ENCODE peak calls at places on chromosome 5, in seven cellular contexts. One of them, this sample, is unnamed.

GRCh38 chr5:14223372-14223771 is 80.2 kb downstream of the TRIO start:
- DNase-seq in mesenchymal stem cell: no peak
- DNase-seq in IMR-90: no peak
- DNase-seq in H9: no peak
- DNase-seq in trophoblast cell: no peak
- DNase-seq in H1: no peak
- DNase-seq in mesendoderm: no peak
- DNase-seq in this sample: no peak

GRCh38 chr5:132873119-132873929 is at the start of gene LEAP2:
- DNase-seq in trophoblast cell: no peak
- DNase-seq in IMR-90: peak; percentile 39
- DNase-seq in H9: no peak
- DNase-seq in H1: no peak
- DNase-seq in mesenchymal stem cell: no peak
- DNase-seq in mesendoderm: no peak
- DNase-seq in this sample: no peak

GRCh38 chr5:175889910-175890684 is 18.7 kb downstream of the CPLX2 start:
- DNase-seq in H9: no peak
- DNase-seq in mesenchymal stem cell: no peak
- DNase-seq in trophoblast cell: no peak
- DNase-seq in mesendoderm: peak; percentile 54
- DNase-seq in IMR-90: peak; percentile 17
- DNase-seq in H1: no peak
- DNase-seq in this sample: no peak

GRCh38 chr5:172486912-172487311 is 32.6 kb upstream of the SH3PXD2B start:
- DNase-seq in H9: no peak
- DNase-seq in trophoblast cell: no peak
- DNase-seq in mesenchymal stem cell: no peak
- DNase-seq in IMR-90: no peak
- DNase-seq in H1: no peak
- DNase-seq in mesendoderm: no peak
- DNase-seq in this sample: no peak

GRCh38 chr5:120767171-120767820 is 303.2 kb downstream of the PRR16 start:
- DNase-seq in trophoblast cell: no peak
- DNase-seq in mesendoderm: no peak
- DNase-seq in IMR-90: peak; percentile 70
- DNase-seq in H9: no peak
- DNase-seq in mesenchymal stem cell: peak; percentile 59
- DNase-seq in H1: no peak
- DNase-seq in this sample: no peak

GRCh38 chr5:145014109-145014508 is 821.0 kb downstream of the PRELID2 start:
- DNase-seq in mesendoderm: no peak
- DNase-seq in mesenchymal stem cell: no peak
- DNase-seq in H9: no peak
- DNase-seq in IMR-90: no peak
- DNase-seq in trophoblast cell: no peak
- DNase-seq in H1: no peak
- DNase-seq in this sample: no peak

GRCh38 chr5:96780626-96781025 is 27.1 kb downstream of the ERAP1 start:
- DNase-seq in mesenchymal stem cell: peak; percentile 18
- DNase-seq in H1: no peak
- DNase-seq in trophoblast cell: peak; percentile 62
- DNase-seq in IMR-90: peak; percentile 22
- DNase-seq in H9: no peak
- DNase-seq in mesendoderm: no peak
- DNase-seq in this sample: no peak

GRCh38 chr5:108233617-108234016 is 148.3 kb downstream of the FBXL17 start:
- DNase-seq in trophoblast cell: no peak
- DNase-seq in mesendoderm: peak; percentile 6
- DNase-seq in mesenchymal stem cell: peak; percentile 6
- DNase-seq in H9: no peak
- DNase-seq in H1: no peak
- DNase-seq in IMR-90: no peak
- DNase-seq in this sample: no peak

GRCh38 chr5:132497488-132497997 is 7.0 kb upstream of the IRF1 start:
- DNase-seq in IMR-90: peak; percentile 95
- DNase-seq in mesendoderm: peak; percentile 90
- DNase-seq in H1: no peak
- DNase-seq in H9: peak; percentile 66
- DNase-seq in mesenchymal stem cell: peak; percentile 97
- DNase-seq in trophoblast cell: peak; percentile 88
- DNase-seq in this sample: no peak

GRCh38 chr5:169980418-169981053 is at the start of gene INSYN2B:
- DNase-seq in mesendoderm: peak; percentile 97
- DNase-seq in IMR-90: peak; percentile 87
- DNase-seq in H1: peak; percentile 77
- DNase-seq in H9: peak; percentile 92
- DNase-seq in trophoblast cell: peak; percentile 76
- DNase-seq in mesenchymal stem cell: peak; percentile 94
- DNase-seq in this sample: peak; percentile 87

GRCh38 chr5:140011297-140011802 is 31.7 kb downstream of the NRG2 start:
- DNase-seq in H1: no peak
- DNase-seq in mesenchymal stem cell: peak; percentile 26
- DNase-seq in mesendoderm: no peak
- DNase-seq in IMR-90: peak; percentile 1
- DNase-seq in trophoblast cell: no peak
- DNase-seq in H9: no peak
- DNase-seq in this sample: no peak

GRCh38 chr5:109917154-109917546 is 227.4 kb downstream of the MAN2A1 start:
- DNase-seq in IMR-90: no peak
- DNase-seq in mesendoderm: peak; percentile 81
- DNase-seq in H9: no peak
- DNase-seq in trophoblast cell: no peak
- DNase-seq in H1: no peak
- DNase-seq in mesenchymal stem cell: no peak
- DNase-seq in this sample: no peak

GRCh38 chr5:150036513-150036912 is 36.0 kb downstream of the HMGXB3 start:
- DNase-seq in H1: no peak
- DNase-seq in mesendoderm: no peak
- DNase-seq in H9: no peak
- DNase-seq in trophoblast cell: peak; percentile 92
- DNase-seq in IMR-90: peak; percentile 99
- DNase-seq in mesenchymal stem cell: peak; percentile 98
- DNase-seq in this sample: no peak

GRCh38 chr5:177491429-177491945 is 5.9 kb downstream of the PDLIM7 start:
- DNase-seq in H1: no peak
- DNase-seq in trophoblast cell: peak; percentile 73
- DNase-seq in mesenchymal stem cell: peak; percentile 68
- DNase-seq in H9: peak; percentile 92
- DNase-seq in IMR-90: no peak
- DNase-seq in mesendoderm: peak; percentile 91
- DNase-seq in this sample: peak; percentile 79

GRCh38 chr5:61919920-61920319 is 386.1 kb upstream of the KIF2A start:
- DNase-seq in H1: no peak
- DNase-seq in H9: no peak
- DNase-seq in trophoblast cell: no peak
- DNase-seq in IMR-90: no peak
- DNase-seq in mesendoderm: no peak
- DNase-seq in mesenchymal stem cell: peak; percentile 21
- DNase-seq in this sample: no peak

GRCh38 chr5:56516936-56517521 is 283.9 kb upstream of the ANKRD55 start:
- DNase-seq in trophoblast cell: no peak
- DNase-seq in mesenchymal stem cell: peak; percentile 59
- DNase-seq in mesendoderm: no peak
- DNase-seq in IMR-90: peak; percentile 29
- DNase-seq in H9: no peak
- DNase-seq in H1: no peak
- DNase-seq in this sample: no peak

GRCh38 chr5:90096415-90097081 is 313.0 kb downstream of the CETN3 start:
- DNase-seq in H9: no peak
- DNase-seq in trophoblast cell: peak; percentile 56
- DNase-seq in mesendoderm: peak; percentile 87
- DNase-seq in IMR-90: peak; percentile 52
- DNase-seq in H1: peak; percentile 2
- DNase-seq in mesenchymal stem cell: peak; percentile 79
- DNase-seq in this sample: peak; percentile 4

GRCh38 chr5:38341641-38342040 is 83.3 kb downstream of the EGFLAM start:
- DNase-seq in trophoblast cell: no peak
- DNase-seq in H1: no peak
- DNase-seq in H9: no peak
- DNase-seq in IMR-90: no peak
- DNase-seq in mesendoderm: no peak
- DNase-seq in mesenchymal stem cell: no peak
- DNase-seq in this sample: no peak

GRCh38 chr5:113271015-113271414 is 163.8 kb downstream of the TSSK1B start:
- DNase-seq in H9: no peak
- DNase-seq in mesendoderm: no peak
- DNase-seq in mesenchymal stem cell: peak; percentile 36
- DNase-seq in H1: no peak
- DNase-seq in IMR-90: peak; percentile 73
- DNase-seq in trophoblast cell: no peak
- DNase-seq in this sample: no peak

GRCh38 chr5:14108170-14108996 is 34.8 kb upstream of the TRIO start:
- DNase-seq in H9: peak; percentile 71
- DNase-seq in IMR-90: peak; percentile 91
- DNase-seq in mesendoderm: peak; percentile 88
- DNase-seq in trophoblast cell: peak; percentile 85
- DNase-seq in mesenchymal stem cell: peak; percentile 86
- DNase-seq in H1: peak; percentile 62
- DNase-seq in this sample: peak; percentile 43

GRCh38 chr5:142246263-142246662 is 78.6 kb downstream of the SPRY4 start:
- DNase-seq in IMR-90: peak; percentile 52
- DNase-seq in mesenchymal stem cell: no peak
- DNase-seq in mesendoderm: peak; percentile 59
- DNase-seq in H1: no peak
- DNase-seq in trophoblast cell: peak; percentile 43
- DNase-seq in H9: no peak
- DNase-seq in this sample: no peak

GRCh38 chr5:179211076-179211475 is 134.2 kb downstream of the ADAMTS2 start:
- DNase-seq in mesenchymal stem cell: no peak
- DNase-seq in H1: no peak
- DNase-seq in H9: no peak
- DNase-seq in IMR-90: peak; percentile 29
- DNase-seq in trophoblast cell: no peak
- DNase-seq in mesendoderm: no peak
- DNase-seq in this sample: no peak

GRCh38 chr5:107766439-107766838 is 95.7 kb upstream of the EFNA5 start:
- DNase-seq in IMR-90: no peak
- DNase-seq in mesenchymal stem cell: no peak
- DNase-seq in mesendoderm: no peak
- DNase-seq in H9: no peak
- DNase-seq in trophoblast cell: no peak
- DNase-seq in H1: no peak
- DNase-seq in this sample: no peak

GRCh38 chr5:137743031-137743640 is 7.2 kb upstream of the KLHL3 start:
- DNase-seq in H9: peak; percentile 71
- DNase-seq in IMR-90: peak; percentile 77
- DNase-seq in mesenchymal stem cell: peak; percentile 72
- DNase-seq in mesendoderm: peak; percentile 89
- DNase-seq in trophoblast cell: peak; percentile 88
- DNase-seq in H1: no peak
- DNase-seq in this sample: peak; percentile 64
- H4K8ac ChIP-seq in H9: no peak overlapping the region
- H4K8ac ChIP-seq in IMR-90: no peak overlapping the region
- H4K8ac ChIP-seq in mesenchymal stem cell: no peak overlapping the region
- H4K8ac ChIP-seq in mesendoderm: no peak overlapping the region
- H4K8ac ChIP-seq in trophoblast cell: no peak overlapping the region
- H4K8ac ChIP-seq in H1: no peak overlapping the region
- H4K8ac ChIP-seq in this sample: no peak overlapping the region

GRCh38 chr5:72063219-72063819 is 44.0 kb upstream of the MAP1B start:
- DNase-seq in mesendoderm: peak; percentile 67
- DNase-seq in H1: no peak
- DNase-seq in H9: peak; percentile 47
- DNase-seq in trophoblast cell: peak; percentile 26
- DNase-seq in mesenchymal stem cell: peak; percentile 43
- DNase-seq in IMR-90: peak; percentile 36
- DNase-seq in this sample: peak; percentile 65
- H4K8ac ChIP-seq in mesendoderm: no peak overlapping the region
- H4K8ac ChIP-seq in H1: no peak overlapping the region
- H4K8ac ChIP-seq in H9: no peak overlapping the region
- H4K8ac ChIP-seq in trophoblast cell: no peak overlapping the region
- H4K8ac ChIP-seq in mesenchymal stem cell: no peak overlapping the region
- H4K8ac ChIP-seq in IMR-90: no peak overlapping the region
- H4K8ac ChIP-seq in this sample: no peak overlapping the region

DNA sequence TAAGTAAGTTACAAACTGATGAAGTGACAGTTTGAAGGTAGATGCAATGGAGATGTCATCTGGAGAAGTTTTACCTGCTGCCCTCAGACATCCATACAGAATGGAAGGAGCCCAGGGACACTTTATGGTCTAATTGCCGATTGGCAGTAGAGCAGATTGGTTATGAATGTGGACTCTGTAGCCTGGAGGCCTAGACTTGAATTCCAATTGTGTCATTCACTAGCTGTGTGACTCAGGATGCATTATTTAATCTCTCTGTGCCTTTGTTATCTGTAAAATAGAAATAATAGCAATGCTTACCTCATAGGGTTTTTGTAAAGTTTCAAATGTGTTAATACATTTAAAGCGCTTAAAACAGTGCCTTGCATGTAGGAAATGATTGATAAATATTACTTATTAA is 5.2 kb upstream of the TCERG1 start:
- DNase-seq in trophoblast cell: peak; percentile 88
- DNase-seq in mesendoderm: no peak
- DNase-seq in mesenchymal stem cell: no peak
- DNase-seq in H1: no peak
- DNase-seq in IMR-90: peak; percentile 36
- DNase-seq in H9: no peak
- DNase-seq in this sample: no peak
- H4K8ac ChIP-seq in trophoblast cell: no peak overlapping the region
- H4K8ac ChIP-seq in mesendoderm: no peak overlapping the region
- H4K8ac ChIP-seq in mesenchymal stem cell: no peak overlapping the region
- H4K8ac ChIP-seq in H1: no peak overlapping the region
- H4K8ac ChIP-seq in IMR-90: no peak overlapping the region
- H4K8ac ChIP-seq in H9: no peak overlapping the region
- H4K8ac ChIP-seq in this sample: no peak overlapping the region

DNA sequence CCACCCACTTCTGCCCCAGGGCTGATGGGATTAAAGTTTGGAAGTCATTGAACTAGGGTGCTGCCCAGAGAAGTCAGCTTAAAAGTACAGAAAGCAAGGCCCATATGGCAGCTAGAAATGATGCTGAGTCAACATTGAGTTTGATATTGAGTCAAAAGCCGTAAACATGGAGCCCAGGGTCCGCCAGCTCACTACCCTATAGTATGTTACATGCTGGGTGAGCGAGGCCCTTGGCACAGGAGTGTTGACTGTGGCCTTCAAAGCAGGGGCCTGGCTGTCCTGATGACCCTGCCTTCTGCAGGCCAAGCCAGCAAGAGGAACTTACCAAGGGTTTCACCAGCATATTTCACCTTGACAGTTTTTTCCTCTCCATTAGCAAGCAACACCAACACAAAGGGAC is 222.5 kb downstream of the GRIA1 start:
- DNase-seq in H1: no peak
- DNase-seq in mesenchymal stem cell: no peak
- DNase-seq in H9: no peak
- DNase-seq in IMR-90: no peak
- DNase-seq in mesendoderm: no peak
- DNase-seq in trophoblast cell: no peak
- DNase-seq in this sample: no peak
- H4K8ac ChIP-seq in H1: no peak overlapping the region
- H4K8ac ChIP-seq in mesenchymal stem cell: no peak overlapping the region
- H4K8ac ChIP-seq in H9: no peak overlapping the region
- H4K8ac ChIP-seq in IMR-90: no peak overlapping the region
- H4K8ac ChIP-seq in mesendoderm: no peak overlapping the region
- H4K8ac ChIP-seq in trophoblast cell: no peak overlapping the region
- H4K8ac ChIP-seq in this sample: no peak overlapping the region

DNA sequence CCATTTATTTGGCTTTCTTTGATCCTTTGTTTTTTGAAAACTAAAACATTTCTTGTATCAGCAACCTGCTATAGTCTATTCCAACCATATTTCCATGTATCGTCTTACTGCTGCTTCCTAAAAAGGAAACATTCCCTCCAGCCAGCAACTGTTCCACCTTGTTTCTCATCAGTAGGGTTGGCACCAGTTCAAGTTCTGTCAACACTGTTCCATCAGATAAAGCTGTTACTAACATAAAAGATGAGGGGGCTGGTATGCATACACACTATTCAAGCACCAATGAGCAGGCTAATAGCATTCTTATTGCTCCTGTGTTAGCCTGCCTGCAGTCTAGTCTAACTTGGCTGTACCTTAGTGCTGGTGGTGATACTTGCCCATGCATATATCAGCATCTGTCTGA is 178.3 kb downstream of the CWC27 start:
- DNase-seq in H1: no peak
- DNase-seq in trophoblast cell: no peak
- DNase-seq in mesenchymal stem cell: no peak
- DNase-seq in IMR-90: peak; percentile 55
- DNase-seq in mesendoderm: no peak
- DNase-seq in H9: no peak
- DNase-seq in this sample: no peak
- H4K8ac ChIP-seq in H1: no peak overlapping the region
- H4K8ac ChIP-seq in trophoblast cell: no peak overlapping the region
- H4K8ac ChIP-seq in mesenchymal stem cell: no peak overlapping the region
- H4K8ac ChIP-seq in IMR-90: no peak overlapping the region
- H4K8ac ChIP-seq in mesendoderm: no peak overlapping the region
- H4K8ac ChIP-seq in H9: no peak overlapping the region
- H4K8ac ChIP-seq in this sample: no peak overlapping the region

This sample was measured in neuronal stem cell.